ENCODE peak calls at places on chromosome 17, in seven cellular contexts. M is HCT116, D is thoracic aorta, I is foreskin fibroblast, V is choroid plexus epithelial cell, Z is GDM1, Q is activated B cell treated with CpG ODN at 0.5 μM for 24 hours. A is an unnamed sample.

GRCh38 chr17:17826340-17826708 is 10.5 kb downstream of the SREBF1 start:
- DNase-seq in M (no peak), D (no peak), I (no peak), V (no peak), Z (peak; percentile 27), Q (no peak), A (no peak)

GRCh38 chr17:8118769-8119574 is 658 bp upstream of the ALOXE3 start:
- DNase-seq in M (peak; percentile 65), D (peak; percentile 51), I (peak; percentile 92), V (peak; percentile 83), Z (peak; percentile 65), Q (peak; percentile 81), A (peak; percentile 82)

GRCh38 chr17:14737984-14738651 is 437.2 kb downstream of the HS3ST3B1 start:
- DNase-seq in M (no peak), D (peak; percentile 43), I (peak; percentile 93), V (peak; percentile 99), Z (no peak), Q (no peak), A (no peak)

GRCh38 chr17:78661092-78661770 is 84.0 kb upstream of the DNAH17 start:
- DNase-seq in M (no peak), D (no peak), I (peak; percentile 24), V (no peak), Z (no peak), Q (no peak), A (no peak)

GRCh38 chr17:65956814-65957213 is 235.1 kb downstream of the CEP112 start:
- DNase-seq in M (peak; percentile 3), D (no peak), I (peak; percentile 28), V (peak; percentile 67), Z (no peak), Q (no peak), A (no peak)

GRCh38 chr17:40427002-40427491 is 9.4 kb upstream of the TOP2A start:
- DNase-seq in M (no peak), D (no peak), I (no peak), V (no peak), Z (no peak), Q (no peak), A (no peak)

GRCh38 chr17:69908599-69909368 is 166.2 kb upstream of the KCNJ16 start:
- DNase-seq in M (no peak), D (no peak), I (no peak), V (no peak), Z (no peak), Q (no peak), A (no peak)

GRCh38 chr17:76152580-76152979 is 11.5 kb upstream of the FOXJ1 start:
- DNase-seq in M (no peak), D (no peak), I (no peak), V (no peak), Z (no peak), Q (no peak), A (no peak)

GRCh38 chr17:45311762-45312476 is 4.9 kb downstream of the MAP3K14 start:
- DNase-seq in M (peak; percentile 82), D (no peak), I (peak; percentile 62), V (peak; percentile 69), Z (no peak), Q (no peak), A (peak; percentile 71)

GRCh38 chr17:62178579-62178978 is 113.5 kb upstream of the MED13 start:
- DNase-seq in M (no peak), D (no peak), I (peak; percentile 74), V (peak; percentile 33), Z (no peak), Q (no peak), A (no peak)

A was measured in stimulated activated CD4-positive, alpha-beta T cell treated with anti-CD3 and anti-CD28 coated beads, Interleukin-4, amount 100 ng/mL, for 4 hours.